ENCODE peak calls at places on chromosomes 3 and 15, in four cellular contexts. Z is T-cell, S is H54, A is RWPE1. N is an unnamed sample.

GRCh38 chr15:31508656-31509055 is 182.0 kb downstream of the KLF13 start:
- DNase-seq in Z (no peak), A (no peak), S (no peak), N (no peak)

GRCh38 chr15:69576948-69577351 is 124.3 kb downstream of the RPLP1 start:
- DNase-seq in Z (no peak), A (no peak), S (no peak), N (no peak)

GRCh38 chr3:100075731-100076543 is 38.4 kb downstream of the FILIP1L start:
- DNase-seq in A (no peak), Z (no peak), S (no peak), N (no peak)

GRCh38 chr3:140931016-140931454 is 10.6 kb upstream of the SLC25A36 start:
- DNase-seq in Z (no peak), S (peak), A (no peak), N (no peak)

GRCh38 chr15:90062023-90062728 is 40.1 kb downstream of the IDH2 start:
- DNase-seq in Z (peak), A (peak), S (no peak), N (no peak)

GRCh38 chr3:12658593-12659058 is 5.3 kb downstream of the RAF1 start:
- DNase-seq in Z (no peak), S (no peak), A (peak), N (no peak)

GRCh38 chr3:124810970-124811369 is 76.2 kb downstream of the ITGB5 start:
- DNase-seq in S (no peak), Z (no peak), A (no peak), N (no peak)

GRCh38 chr3:99544819-99545281 is 93.5 kb upstream of the COL8A1 start:
- DNase-seq in A (no peak), Z (no peak), S (no peak), N (no peak)

GRCh38 chr3:40097507-40098117 is 211.9 kb upstream of the EIF1B start:
- DNase-seq in S (no peak), A (no peak), Z (no peak), N (no peak)

GRCh38 chr15:23648920-23649515 is 1.4 kb upstream of the MAGEL2 start:
- DNase-seq in S (peak), A (peak), Z (no peak), N (no peak)

GRCh38 chr15:27694506-27695077 is 404.5 kb downstream of the OCA2 start:
- DNase-seq in Z (no peak), S (no peak), A (peak), N (no peak)

GRCh38 chr15:80635953-80636352 is 59.2 kb upstream of the ABHD17C start:
- DNase-seq in A (no peak), Z (no peak), S (no peak), N (no peak)

GRCh38 chr15:69394556-69395282 is 19.4 kb upstream of the KIF23 start:
- DNase-seq in A (peak), Z (peak), S (peak), N (peak)

GRCh38 chr15:83512459-83512858 is 65.3 kb downstream of the SH3GL3 start:
- DNase-seq in Z (no peak), S (no peak), A (no peak), N (no peak)

GRCh38 chr3:187025656-187026320 is 95.5 kb downstream of the ST6GAL1 start:
- DNase-seq in Z (no peak), S (no peak), A (no peak), N (no peak)

GRCh38 chr15:88908697-88909621 is 4.2 kb downstream of the MFGE8 start:
- DNase-seq in S (no peak), Z (no peak), A (no peak), N (peak)

GRCh38 chr3:59698091-59698490 is 648.3 kb upstream of the CFAP20DC start:
- DNase-seq in A (no peak), S (no peak), Z (no peak), N (no peak)

GRCh38 chr15:79296583-79296982 is 14.1 kb downstream of the ANKRD34C start:
- DNase-seq in A (no peak), Z (no peak), S (no peak), N (no peak)

GRCh38 chr3:197236362-197236761 is 62.0 kb downstream of the DLG1 start:
- DNase-seq in Z (no peak), A (no peak), S (no peak), N (no peak)

GRCh38 chr3:172892158-172892557 is 141.6 kb downstream of the ECT2 start:
- DNase-seq in A (peak), S (no peak), Z (no peak), N (no peak)

GRCh38 chr3:66538390-66538789 is 37.6 kb upstream of the LRIG1 start:
- DNase-seq in A (no peak), S (no peak), Z (no peak), N (no peak)

GRCh38 chr3:186442162-186442561 is 80.1 kb upstream of the DGKG start:
- DNase-seq in Z (no peak), A (no peak), S (no peak), N (no peak)

GRCh38 chr3:177932750-177933660 is 603.2 kb upstream of the KCNMB2 start:
- DNase-seq in A (no peak), Z (no peak), S (no peak), N (no peak)

GRCh38 chr15:29698030-29698701 is 124.1 kb downstream of the TJP1 start:
- DNase-seq in S (peak), Z (no peak), A (peak), N (no peak)

GRCh38 chr15:25690673-25691543 is 172.2 kb downstream of the ATP10A start:
- DNase-seq in A (peak), Z (no peak), S (no peak), N (no peak)

GRCh38 chr3:65485826-65486592 is 552.7 kb downstream of the MAGI1 start:
- DNase-seq in S (no peak), A (no peak), Z (no peak), N (no peak)

GRCh38 chr15:75161788-75162414 is 39.8 kb upstream of the C15orf39 start:
- DNase-seq in A (no peak), Z (no peak), S (no peak), N (no peak)

GRCh38 chr15:42427429-42428223 is 63.3 kb downstream of the ZNF106 start:
- DNase-seq in A (no peak), Z (no peak), S (no peak), N (no peak)

GRCh38 chr3:12440927-12441326 is 43.4 kb upstream of the TSEN2 start:
- DNase-seq in A (no peak), Z (no peak), S (no peak), N (no peak)

GRCh38 chr3:123092243-123092642 is 25.4 kb downstream of the PDIA5 start:
- DNase-seq in S (no peak), Z (no peak), A (no peak), N (no peak)

GRCh38 chr15:87215100-87215499 is 1041.4 kb downstream of the NTRK3 start:
- DNase-seq in A (no peak), S (no peak), Z (no peak), N (no peak)

GRCh38 chr3:16254933-16255725 is 9.6 kb downstream of the DPH3 start:
- DNase-seq in Z (no peak), S (no peak), A (no peak), N (no peak)

GRCh38 chr15:63003836-63004610 is 38.5 kb upstream of the TPM1 start:
- DNase-seq in Z (no peak), S (no peak), A (no peak), N (no peak)

GRCh38 chr3:52845157-52845556 is 10.3 kb upstream of the MUSTN1 start:
- DNase-seq in A (no peak), Z (no peak), S (no peak), N (no peak)

GRCh38 chr15:43777293-43777819 is 590 bp upstream of the ELL3 start:
- DNase-seq in S (peak), A (peak), Z (peak), N (peak)

GRCh38 chr3:122025296-122025695 is 3.2 kb upstream of the ILDR1 start:
- DNase-seq in S (no peak), Z (no peak), A (no peak), N (peak)

GRCh38 chr15:94582368-94582767 is 351.0 kb downstream of the MCTP2 start:
- DNase-seq in Z (no peak), S (no peak), A (peak), N (peak)